ENCODE peak calls at places on chromosomes 7 and 10, in seven cellular contexts. F, R, M, X, Q, O and L are unnamed samples.
A peak's percentile ranks its signal among the peaks of the same experiment; 100 is the strongest.

GRCh38 chr10:62479523-62479922 is 105.4 kb downstream of the ZNF365 start:
- DNase-seq in F (no peak), R (no peak), M (no peak), X (no peak), Q (no peak), O (no peak), L (no peak)

GRCh38 chr10:3433988-3434387 is 261.4 kb upstream of the PITRM1 start:
- DNase-seq in F (no peak), R (no peak), M (no peak), X (no peak), Q (no peak), O (no peak), L (no peak)

GRCh38 chr7:10934292-10934691 is 39.4 kb upstream of the PHF14 start:
- DNase-seq in F (no peak), R (no peak), M (no peak), X (no peak), Q (peak; percentile 71), O (peak; percentile 58), L (no peak)

GRCh38 chr7:121057878-121058277 is 69.4 kb downstream of the CPED1 start:
- DNase-seq in F (no peak), R (no peak), M (no peak), X (no peak), Q (no peak), O (no peak), L (no peak)

GRCh38 chr10:103772096-103772845 is 83.1 kb downstream of the SH3PXD2A start:
- DNase-seq in F (peak; percentile 89), R (peak; percentile 90), M (peak; percentile 58), X (peak; percentile 90), Q (peak; percentile 98), O (peak; percentile 89), L (peak; percentile 96)

GRCh38 chr10:33332183-33333031 is 2.1 kb downstream of the NRP1 start:
- DNase-seq in F (no peak), R (no peak), M (no peak), X (no peak), Q (peak; percentile 49), O (peak; percentile 60), L (no peak)

GRCh38 chr10:110857265-110858158 is 14.2 kb upstream of the PDCD4 start:
- DNase-seq in F (peak; percentile 79), R (no peak), M (no peak), X (no peak), Q (peak; percentile 84), O (peak; percentile 33), L (peak; percentile 61)

GRCh38 chr10:110437761-110438341 is 59.9 kb upstream of the DUSP5 start:
- DNase-seq in F (no peak), R (no peak), M (no peak), X (no peak), Q (no peak), O (no peak), L (no peak)

GRCh38 chr7:114405427-114405826 is 9.2 kb upstream of the FOXP2 start:
- DNase-seq in F (no peak), R (no peak), M (no peak), X (peak; percentile 15), Q (no peak), O (peak; percentile 45), L (peak; percentile 65)

GRCh38 chr7:132590162-132590561 is 13.9 kb upstream of the PLXNA4 start:
- DNase-seq in F (no peak), R (no peak), M (no peak), X (no peak), Q (no peak), O (no peak), L (no peak)

GRCh38 chr7:140723002-140723401 is 26.5 kb downstream of the NDUFB2 start:
- DNase-seq in F (no peak), R (no peak), M (peak; percentile 76), X (no peak), Q (no peak), O (no peak), L (no peak)

GRCh38 chr7:54664235-54665228 is 94.5 kb downstream of the SEC61G start:
- DNase-seq in F (peak; percentile 65), R (peak; percentile 26), M (no peak), X (peak; percentile 33), Q (peak; percentile 2), O (peak; percentile 43), L (no peak)

GRCh38 chr7:70190266-70190665 is 592.0 kb downstream of the AUTS2 start:
- DNase-seq in F (no peak), R (no peak), M (no peak), X (no peak), Q (no peak), O (peak; percentile 5), L (no peak)

GRCh38 chr10:118259288-118259906 is 82.7 kb downstream of the FAM204A start:
- DNase-seq in F (peak; percentile 28), R (no peak), M (no peak), X (peak; percentile 54), Q (peak; percentile 6), O (peak; percentile 72), L (peak; percentile 79)

GRCh38 chr10:126438407-126438783 is 50.1 kb upstream of the ADAM12 start:
- DNase-seq in F (no peak), R (no peak), M (no peak), X (no peak), Q (no peak), O (no peak), L (no peak)

GRCh38 chr7:85322252-85322651 is 135.4 kb upstream of the SEMA3D start:
- DNase-seq in F (no peak), R (no peak), M (no peak), X (no peak), Q (no peak), O (no peak), L (no peak)

GRCh38 chr7:111108526-111108925 is 17.6 kb downstream of the LRRN3 start:
- DNase-seq in F (no peak), R (no peak), M (no peak), X (no peak), Q (peak; percentile 46), O (peak; percentile 71), L (no peak)

GRCh38 chr7:106206826-106207541 is 77.8 kb downstream of the NAMPT start:
- DNase-seq in F (no peak), R (no peak), M (no peak), X (no peak), Q (no peak), O (no peak), L (peak; percentile 64)

GRCh38 chr7:64098-64521 is 128.3 kb upstream of the FAM20C start:
- DNase-seq in F (peak; percentile 49), R (peak; percentile 65), M (no peak), X (peak; percentile 45), Q (peak; percentile 74), O (peak; percentile 81), L (peak; percentile 75)

GRCh38 chr10:62264702-62265436 is 3.8 kb downstream of the RTKN2 start:
- DNase-seq in F (no peak), R (no peak), M (no peak), X (peak; percentile 77), Q (peak; percentile 92), O (peak; percentile 87), L (peak; percentile 31)

GRCh38 chr7:92319243-92319642 is 73.5 kb downstream of the ANKIB1 start:
- DNase-seq in F (no peak), R (no peak), M (no peak), X (no peak), Q (no peak), O (no peak), L (no peak)

GRCh38 chr10:75034714-75035258 is 76.7 kb upstream of the SAMD8 start:
- DNase-seq in F (no peak), R (no peak), M (no peak), X (no peak), Q (no peak), O (no peak), L (no peak)

GRCh38 chr10:5511885-5512280 is 12.5 kb upstream of the CALML5 start:
- DNase-seq in F (no peak), R (no peak), M (no peak), X (no peak), Q (no peak), O (no peak), L (no peak)

GRCh38 chr7:140141256-140141655 is 35.5 kb downstream of the KDM7A start:
- DNase-seq in F (no peak), R (no peak), M (no peak), X (no peak), Q (no peak), O (no peak), L (no peak)

DNA sequence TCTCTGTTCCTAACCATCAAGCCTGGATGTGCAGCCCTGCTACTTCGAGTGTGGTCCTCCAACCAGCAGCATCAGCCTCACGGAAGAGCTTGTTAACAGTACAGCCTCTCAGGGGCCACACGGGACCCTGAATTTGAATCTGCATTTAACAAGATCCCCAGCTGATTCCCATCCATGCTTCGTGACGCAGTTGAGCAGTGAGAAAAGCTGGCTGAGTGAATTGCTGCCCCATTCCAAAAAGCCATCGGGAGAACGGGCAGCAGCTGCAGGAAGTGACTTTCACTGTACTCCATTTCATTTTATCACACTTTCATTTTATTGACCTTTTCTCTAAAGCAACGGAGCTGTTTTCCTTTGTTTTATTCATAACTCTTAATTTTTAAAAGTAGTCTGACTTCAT is 22.5 kb downstream of the FAM171A1 start:
- DNase-seq in F (no peak), R (peak; percentile 33), M (no peak), X (no peak), Q (peak; percentile 41), O (peak; percentile 60), L (peak; percentile 16)
- H3K27ac ChIP-seq in F (peak overlapping the region; percentile 72), R (peak overlapping the region; percentile 43), M (no peak overlapping the region), X (no peak overlapping the region), Q (no peak overlapping the region), O (no peak overlapping the region), L (peak overlapping the region; percentile 3)

DNA sequence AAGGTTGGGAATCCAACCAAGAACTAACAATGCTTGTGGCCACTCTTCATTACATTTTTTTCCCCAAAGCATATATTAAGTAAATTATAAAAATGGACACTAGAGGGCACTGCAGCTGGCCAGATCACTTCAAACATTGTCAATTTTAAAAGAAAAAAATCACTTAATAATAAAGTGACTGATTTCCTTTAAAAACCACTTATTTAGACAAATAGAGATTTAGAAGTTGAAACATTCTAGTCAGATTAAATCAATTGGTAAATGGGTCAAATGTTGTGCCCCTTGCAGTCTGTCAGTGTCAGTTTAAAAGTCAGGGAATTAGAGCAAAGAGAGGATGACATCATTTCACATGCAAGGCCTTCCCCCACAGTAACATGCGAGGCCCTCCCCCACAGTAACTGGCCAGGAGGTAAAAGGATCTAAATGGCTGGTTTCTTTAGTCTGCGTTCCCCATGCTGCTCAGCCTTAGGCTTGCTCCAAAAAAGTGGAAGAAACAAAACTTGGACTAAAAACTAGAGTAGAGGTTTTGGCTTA is 177.9 kb downstream of the SKAP2 start:
- DNase-seq in F (no peak), R (no peak), M (no peak), X (peak; percentile 48), Q (peak; percentile 92), O (peak; percentile 60), L (peak; percentile 80)
- H3K4me1 ChIP-seq in F (peaks cover 8% of the 10 kb centered on the region), R (peaks cover 14% of the 10 kb centered on the region), M (no peaks in the 10 kb centered on the region), X (no peaks in the 10 kb centered on the region), Q (peaks cover 8% of the 10 kb centered on the region), O (peaks cover 15% of the 10 kb centered on the region), L (peaks cover 3% of the 10 kb centered on the region)

DNA sequence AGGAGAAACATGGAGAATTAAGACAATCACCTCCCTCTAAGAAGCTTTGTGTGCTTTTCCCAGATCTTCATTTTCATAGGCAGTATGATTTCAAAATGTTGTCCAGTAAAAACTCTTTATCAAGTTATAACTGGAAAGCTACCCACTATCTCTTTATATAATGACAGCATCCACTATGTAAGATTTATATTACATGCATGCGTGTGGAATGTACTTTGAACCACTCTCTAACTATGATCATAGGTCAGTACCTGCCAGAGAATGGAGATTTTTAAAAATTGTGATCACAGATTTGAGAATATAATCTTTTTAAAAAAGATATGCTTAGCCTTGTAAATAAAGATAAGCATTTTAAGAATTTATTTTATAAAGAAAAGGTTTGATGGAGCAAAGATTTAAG is 17.9 kb downstream of the PAPSS2 start:
- DNase-seq in F (no peak), R (no peak), M (no peak), X (no peak), Q (no peak), O (no peak), L (no peak)
- H3K4me3 ChIP-seq in F (no peak overlapping the region), R (no peak overlapping the region), M (no peak overlapping the region), X (no peak overlapping the region), Q (no peak overlapping the region), O (no peak overlapping the region), L (no peak overlapping the region)

GRCh38 chr10:45581497-45582385 is 90.8 kb downstream of the ZFAND4 start:
- DNase-seq in F (no peak), R (no peak), M (no peak), X (no peak), Q (peak; percentile 29), O (peak; percentile 18), L (no peak)
- H3K27ac ChIP-seq in F (no peak overlapping the region), R (no peak overlapping the region), M (no peak overlapping the region), X (no peak overlapping the region), Q (no peak overlapping the region), O (no peak overlapping the region), L (no peak overlapping the region)